ENCODE peak calls at places on chromosomes 2 and 18, in eight cellular contexts. One of them, this sample, is unnamed.

GRCh38 chr18:22468554-22468891 is 50.8 kb upstream of the CTAGE1 start:
- DNase-seq in CD4-positive, alpha-beta memory T cell: no peak
- DNase-seq in occipital lobe: no peak
- DNase-seq in GM03348: no peak
- DNase-seq in upper lobe of left lung: no peak
- DNase-seq in mucosa of descending colon: no peak
- DNase-seq in upper lobe of right lung: no peak
- DNase-seq in astrocyte of the cerebellum: no peak
- DNase-seq in this sample: no peak

GRCh38 chr2:234670804-234671203 is 173.9 kb upstream of the ARL4C start:
- DNase-seq in CD4-positive, alpha-beta memory T cell: no peak
- DNase-seq in occipital lobe: no peak
- DNase-seq in GM03348: no peak
- DNase-seq in upper lobe of left lung: no peak
- DNase-seq in mucosa of descending colon: no peak
- DNase-seq in upper lobe of right lung: no peak
- DNase-seq in astrocyte of the cerebellum: no peak
- DNase-seq in this sample: no peak

GRCh38 chr18:31612124-31612523 is 20.4 kb downstream of the TTR start:
- DNase-seq in CD4-positive, alpha-beta memory T cell: no peak
- DNase-seq in occipital lobe: no peak
- DNase-seq in GM03348: peak
- DNase-seq in upper lobe of left lung: no peak
- DNase-seq in mucosa of descending colon: no peak
- DNase-seq in upper lobe of right lung: no peak
- DNase-seq in astrocyte of the cerebellum: no peak
- DNase-seq in this sample: no peak

GRCh38 chr2:231258696-231259095 is 60.3 kb downstream of the ARMC9 start:
- DNase-seq in CD4-positive, alpha-beta memory T cell: no peak
- DNase-seq in occipital lobe: no peak
- DNase-seq in GM03348: no peak
- DNase-seq in upper lobe of left lung: no peak
- DNase-seq in mucosa of descending colon: no peak
- DNase-seq in upper lobe of right lung: no peak
- DNase-seq in astrocyte of the cerebellum: no peak
- DNase-seq in this sample: no peak

GRCh38 chr2:9206991-9207640 is 504 bp downstream of the ASAP2 start:
- DNase-seq in CD4-positive, alpha-beta memory T cell: no peak
- DNase-seq in occipital lobe: no peak
- DNase-seq in GM03348: no peak
- DNase-seq in upper lobe of left lung: peak
- DNase-seq in mucosa of descending colon: peak
- DNase-seq in upper lobe of right lung: peak
- DNase-seq in astrocyte of the cerebellum: no peak
- DNase-seq in this sample: peak

GRCh38 chr2:233979748-233980147 is 62.6 kb downstream of the TRPM8 start:
- DNase-seq in CD4-positive, alpha-beta memory T cell: no peak
- DNase-seq in occipital lobe: no peak
- DNase-seq in GM03348: no peak
- DNase-seq in upper lobe of left lung: no peak
- DNase-seq in mucosa of descending colon: no peak
- DNase-seq in upper lobe of right lung: no peak
- DNase-seq in astrocyte of the cerebellum: no peak
- DNase-seq in this sample: no peak

GRCh38 chr2:102033750-102034682 is 42.3 kb downstream of the IL1R2 start:
- DNase-seq in CD4-positive, alpha-beta memory T cell: no peak
- DNase-seq in occipital lobe: no peak
- DNase-seq in GM03348: no peak
- DNase-seq in upper lobe of left lung: no peak
- DNase-seq in mucosa of descending colon: no peak
- DNase-seq in upper lobe of right lung: no peak
- DNase-seq in astrocyte of the cerebellum: no peak
- DNase-seq in this sample: no peak

GRCh38 chr2:222076978-222077690 is 221.7 kb downstream of the PAX3 start:
- DNase-seq in CD4-positive, alpha-beta memory T cell: no peak
- DNase-seq in occipital lobe: no peak
- DNase-seq in GM03348: no peak
- DNase-seq in upper lobe of left lung: no peak
- DNase-seq in mucosa of descending colon: no peak
- DNase-seq in upper lobe of right lung: no peak
- DNase-seq in astrocyte of the cerebellum: peak
- DNase-seq in this sample: no peak

GRCh38 chr2:33289961-33290360 is 186.5 kb upstream of the RASGRP3 start:
- DNase-seq in CD4-positive, alpha-beta memory T cell: no peak
- DNase-seq in occipital lobe: no peak
- DNase-seq in GM03348: no peak
- DNase-seq in upper lobe of left lung: no peak
- DNase-seq in mucosa of descending colon: no peak
- DNase-seq in upper lobe of right lung: no peak
- DNase-seq in astrocyte of the cerebellum: no peak
- DNase-seq in this sample: no peak

GRCh38 chr2:32738939-32739338 is 111.1 kb downstream of the TTC27 start:
- DNase-seq in CD4-positive, alpha-beta memory T cell: no peak
- DNase-seq in occipital lobe: no peak
- DNase-seq in GM03348: peak
- DNase-seq in upper lobe of left lung: no peak
- DNase-seq in mucosa of descending colon: no peak
- DNase-seq in upper lobe of right lung: no peak
- DNase-seq in astrocyte of the cerebellum: no peak
- DNase-seq in this sample: no peak

GRCh38 chr2:130834923-130835765 is 1.6 kb upstream of the ARHGEF4 start:
- DNase-seq in CD4-positive, alpha-beta memory T cell: no peak
- DNase-seq in occipital lobe: no peak
- DNase-seq in GM03348: no peak
- DNase-seq in upper lobe of left lung: no peak
- DNase-seq in mucosa of descending colon: peak
- DNase-seq in upper lobe of right lung: peak
- DNase-seq in astrocyte of the cerebellum: no peak
- DNase-seq in this sample: no peak

GRCh38 chr18:61893304-61893970 is 630 bp upstream of the RNF152 start:
- DNase-seq in CD4-positive, alpha-beta memory T cell: peak
- DNase-seq in occipital lobe: no peak
- DNase-seq in GM03348: peak
- DNase-seq in upper lobe of left lung: peak
- DNase-seq in mucosa of descending colon: peak
- DNase-seq in upper lobe of right lung: peak
- DNase-seq in astrocyte of the cerebellum: no peak
- DNase-seq in this sample: peak

GRCh38 chr18:55396267-55396905 is 191.6 kb downstream of the TCF4 start:
- DNase-seq in CD4-positive, alpha-beta memory T cell: no peak
- DNase-seq in occipital lobe: no peak
- DNase-seq in GM03348: no peak
- DNase-seq in upper lobe of left lung: no peak
- DNase-seq in mucosa of descending colon: no peak
- DNase-seq in upper lobe of right lung: no peak
- DNase-seq in astrocyte of the cerebellum: no peak
- DNase-seq in this sample: no peak

GRCh38 chr18:74778191-74778847 is 180.6 kb downstream of the ZNF407 start:
- DNase-seq in CD4-positive, alpha-beta memory T cell: no peak
- DNase-seq in occipital lobe: no peak
- DNase-seq in GM03348: peak
- DNase-seq in upper lobe of left lung: no peak
- DNase-seq in mucosa of descending colon: no peak
- DNase-seq in upper lobe of right lung: no peak
- DNase-seq in astrocyte of the cerebellum: no peak
- DNase-seq in this sample: no peak

GRCh38 chr2:68764041-68764780 is 29.6 kb downstream of the ARHGAP25 start:
- DNase-seq in CD4-positive, alpha-beta memory T cell: no peak
- DNase-seq in occipital lobe: no peak
- DNase-seq in GM03348: no peak
- DNase-seq in upper lobe of left lung: no peak
- DNase-seq in mucosa of descending colon: no peak
- DNase-seq in upper lobe of right lung: no peak
- DNase-seq in astrocyte of the cerebellum: no peak
- DNase-seq in this sample: no peak

GRCh38 chr2:49270091-49270490 is 115.8 kb upstream of the FSHR start:
- DNase-seq in CD4-positive, alpha-beta memory T cell: no peak
- DNase-seq in occipital lobe: no peak
- DNase-seq in GM03348: no peak
- DNase-seq in upper lobe of left lung: no peak
- DNase-seq in mucosa of descending colon: no peak
- DNase-seq in upper lobe of right lung: no peak
- DNase-seq in astrocyte of the cerebellum: no peak
- DNase-seq in this sample: no peak

GRCh38 chr2:63425606-63426005 is 162.7 kb downstream of the WDPCP start:
- DNase-seq in CD4-positive, alpha-beta memory T cell: no peak
- DNase-seq in occipital lobe: no peak
- DNase-seq in GM03348: peak
- DNase-seq in upper lobe of left lung: no peak
- DNase-seq in mucosa of descending colon: no peak
- DNase-seq in upper lobe of right lung: no peak
- DNase-seq in astrocyte of the cerebellum: no peak
- DNase-seq in this sample: no peak

GRCh38 chr2:71683070-71683469 is 229.7 kb downstream of the DYSF start:
- DNase-seq in CD4-positive, alpha-beta memory T cell: no peak
- DNase-seq in occipital lobe: no peak
- DNase-seq in GM03348: no peak
- DNase-seq in upper lobe of left lung: no peak
- DNase-seq in mucosa of descending colon: no peak
- DNase-seq in upper lobe of right lung: peak
- DNase-seq in astrocyte of the cerebellum: no peak
- DNase-seq in this sample: peak

GRCh38 chr2:168736636-168737424 is 65.6 kb upstream of the NOSTRIN start:
- DNase-seq in CD4-positive, alpha-beta memory T cell: no peak
- DNase-seq in occipital lobe: no peak
- DNase-seq in GM03348: no peak
- DNase-seq in upper lobe of left lung: no peak
- DNase-seq in mucosa of descending colon: no peak
- DNase-seq in upper lobe of right lung: no peak
- DNase-seq in astrocyte of the cerebellum: no peak
- DNase-seq in this sample: no peak

GRCh38 chr2:234951386-234952269 is at the start of gene SH3BP4:
- DNase-seq in CD4-positive, alpha-beta memory T cell: no peak
- DNase-seq in occipital lobe: peak
- DNase-seq in GM03348: peak
- DNase-seq in upper lobe of left lung: peak
- DNase-seq in mucosa of descending colon: peak
- DNase-seq in upper lobe of right lung: peak
- DNase-seq in astrocyte of the cerebellum: no peak
- DNase-seq in this sample: peak

This sample was measured in posterior cingulate gyrus.